ENCODE peak calls at places on chromosomes 5 and 9, in ten cellular contexts. X is DMS 273 treated with DMSO at 0.1 percent for 48 hours, B is kidney glomerular epithelial cell, R is NCI-H187, O is tibial nerve, W is K562, Y is activated B cell treated with CpG ODN at 0.5 μM for 24 hours, L is H4, J is GM20000, A is Right ventricle myocardium superior. E is an unnamed sample.

GRCh38 chr9:92590386-92590785 is 54.6 kb upstream of the ECM2 start:
- DNase-seq in X (no peak), B (no peak), R (no peak), O (peak; percentile 80), W (no peak), Y (no peak), L (no peak), J (no peak), A (peak; percentile 74), E (no peak)

GRCh38 chr5:87185838-87186237 is 81.8 kb upstream of the RASA1 start:
- DNase-seq in X (no peak), B (no peak), R (no peak), O (no peak), W (no peak), Y (no peak), L (no peak), J (no peak), A (no peak), E (no peak)

GRCh38 chr5:79193643-79194042 is 42.3 kb upstream of the JMY start:
- DNase-seq in X (no peak), B (no peak), R (no peak), O (no peak), W (no peak), Y (no peak), L (peak; percentile 30), J (no peak), A (no peak), E (no peak)

GRCh38 chr5:78757269-78758053 is 108.9 kb upstream of the LHFPL2 start:
- DNase-seq in X (no peak), B (no peak), R (no peak), O (peak; percentile 45), W (peak; percentile 24), Y (no peak), L (peak; percentile 83), J (no peak), A (no peak), E (no peak)

GRCh38 chr5:31845351-31845750 is 206.4 kb downstream of the PDZD2 start:
- DNase-seq in X (no peak), B (no peak), R (no peak), O (no peak), W (no peak), Y (no peak), L (no peak), J (no peak), A (no peak), E (no peak)

GRCh38 chr5:151909628-151910027 is 15.0 kb downstream of the GLRA1 start:
- DNase-seq in X (no peak), B (no peak), R (no peak), O (no peak), W (no peak), Y (no peak), L (no peak), J (no peak), A (no peak), E (no peak)

GRCh38 chr5:42676362-42676761 is 80.3 kb upstream of the CCDC152 start:
- DNase-seq in X (no peak), B (no peak), R (no peak), O (no peak), W (no peak), Y (no peak), L (no peak), J (no peak), A (no peak), E (no peak)

GRCh38 chr9:124530216-124530615 is 23.0 kb upstream of the NR5A1 start:
- DNase-seq in X (no peak), B (no peak), R (no peak), O (no peak), W (no peak), Y (no peak), L (no peak), J (no peak), A (no peak), E (no peak)

E was measured in HuH-7.